ENCODE peak calls at places on chromosomes 13 and 19, in ten cellular contexts. X, D, R, N, P, F, H, T, C and A are unnamed samples.

GRCh38 chr19:30564551-30565011 is 192.4 kb downstream of the ZNF536 start:
- DNase-seq in N (no peak), H (no peak), P (no peak), C (no peak), X (no peak), R (no peak), T (no peak), D (no peak), F (no peak), A (no peak)

GRCh38 chr13:37617162-37617561 is 18.6 kb upstream of the POSTN start:
- DNase-seq in F (no peak), N (peak; percentile 80), T (no peak), D (no peak), X (no peak), R (peak; percentile 88), P (peak; percentile 42), C (no peak), H (peak; percentile 90), A (peak; percentile 91)

GRCh38 chr13:103663996-103664395 is 597.8 kb upstream of the SLC10A2 start:
- DNase-seq in D (no peak), F (no peak), X (no peak), H (no peak), P (peak; percentile 6), N (no peak), C (no peak), R (no peak), T (no peak), A (no peak)

GRCh38 chr13:78806457-78806856 is 147.5 kb upstream of the OBI1 start:
- DNase-seq in H (no peak), F (no peak), X (peak; percentile 1), N (no peak), T (no peak), R (no peak), P (no peak), C (no peak), D (no peak), A (no peak)

GRCh38 chr19:47315125-47315821 is 5.6 kb downstream of the C5AR1 start:
- DNase-seq in X (peak; percentile 98), C (peak; percentile 44), F (no peak), H (peak; percentile 96), R (peak; percentile 97), D (no peak), N (peak; percentile 97), P (peak; percentile 12), T (no peak), A (peak; percentile 44)

GRCh38 chr13:40664100-40665060 is 2.1 kb downstream of the FOXO1 start:
- DNase-seq in R (peak; percentile 55), X (peak; percentile 20), P (no peak), C (peak; percentile 90), N (no peak), D (peak; percentile 59), H (peak; percentile 23), F (peak; percentile 87), T (peak; percentile 92), A (no peak)

GRCh38 chr13:20301391-20302071 is 69.4 kb upstream of the GJB6 start:
- DNase-seq in P (no peak), N (no peak), X (no peak), H (no peak), F (peak; percentile 20), T (peak; percentile 58), R (peak; percentile 5), C (no peak), D (peak; percentile 57), A (no peak)

GRCh38 chr13:74187564-74187963 is 53.4 kb upstream of the KLF12 start:
- DNase-seq in X (peak; percentile 25), T (peak; percentile 62), F (no peak), H (peak; percentile 49), N (peak; percentile 42), C (no peak), R (no peak), D (no peak), P (no peak), A (no peak)

GRCh38 chr13:27171244-27171829 is at the start of gene USP12:
- DNase-seq in F (peak; percentile 43), R (no peak), C (peak; percentile 32), X (no peak), N (peak; percentile 22), P (no peak), H (no peak), D (peak; percentile 76), T (no peak), A (no peak)

GRCh38 chr13:34034411-34034810 is 216.5 kb downstream of the RFC3 start:
- DNase-seq in T (no peak), C (no peak), H (no peak), X (no peak), P (no peak), R (no peak), D (no peak), F (no peak), N (no peak), A (no peak)

GRCh38 chr19:18606281-18607221 is at the start of gene CRLF1:
- DNase-seq in R (no peak), P (no peak), N (no peak), X (no peak), F (no peak), H (no peak), C (no peak), D (no peak), T (peak; percentile 45), A (no peak)

GRCh38 chr19:18603958-18604819 is 2.4 kb downstream of the CRLF1 start:
- DNase-seq in D (peak; percentile 62), T (no peak), X (no peak), P (no peak), H (no peak), N (no peak), F (no peak), C (no peak), R (no peak), A (no peak)

GRCh38 chr19:18604820-18605159 is 1.8 kb downstream of the CRLF1 start:
- DNase-seq in D (no peak), N (no peak), R (no peak), C (no peak), P (no peak), H (no peak), X (no peak), F (no peak), T (no peak), A (no peak)

GRCh38 chr19:18605196-18605545 is 1.4 kb downstream of the CRLF1 start:
- DNase-seq in X (no peak), H (no peak), R (no peak), P (no peak), T (no peak), D (no peak), F (no peak), C (no peak), N (no peak), A (no peak)

DNA sequence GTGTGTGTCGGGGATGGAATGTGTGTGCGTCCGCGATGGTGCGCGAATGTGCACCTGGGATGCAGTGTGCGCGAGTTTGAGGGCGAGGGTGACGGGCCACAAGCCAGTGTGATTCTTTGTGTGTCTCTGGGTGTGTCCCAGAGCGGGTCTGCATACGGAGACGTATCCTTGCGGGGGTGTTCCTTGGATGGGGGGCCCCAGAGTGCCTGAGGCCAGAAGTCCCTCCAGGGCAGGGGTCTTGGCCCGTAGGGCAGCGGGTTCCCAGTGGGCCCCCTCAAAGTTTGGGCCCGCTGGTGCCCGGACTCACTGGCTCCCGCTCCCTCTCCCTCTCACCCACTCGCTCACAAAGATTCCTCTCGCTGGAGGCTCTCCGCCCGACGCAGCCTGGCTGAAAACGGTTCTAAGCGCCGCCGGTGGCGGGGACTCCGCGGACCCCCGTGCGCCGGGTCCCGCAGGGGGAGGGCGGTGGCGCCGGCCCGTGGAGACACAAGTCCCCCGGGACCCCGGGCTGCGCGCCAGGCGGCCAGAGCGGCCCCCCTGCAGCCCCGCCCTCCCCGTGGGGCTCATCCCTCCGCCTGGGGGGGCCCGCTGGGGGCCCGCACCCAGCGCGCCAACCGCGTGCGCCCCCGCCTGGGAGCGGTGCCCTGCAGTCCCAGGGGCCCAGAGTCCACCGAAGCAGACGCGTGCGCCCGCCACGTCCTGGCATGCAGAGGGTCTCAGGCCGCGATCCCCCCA is 886 bp downstream of the CRLF1 start:
- DNase-seq in N (no peak), X (no peak), C (no peak), T (no peak), P (no peak), R (no peak), H (no peak), F (no peak), D (no peak), A (no peak)
- H3K4me3 ChIP-seq in N (no peak overlapping the region), X (peak overlapping the region; percentile 39), C (peak overlapping the region; percentile 32), T (peak overlapping the region; percentile 50), P (no peak overlapping the region), R (no peak overlapping the region), H (peak overlapping the region; percentile 32), F (no peak overlapping the region), D (no peak overlapping the region), A (no peak overlapping the region)

GRCh38 chr19:16067205-16067938 is 8.9 kb upstream of the TPM4 start:
- DNase-seq in F (peak; percentile 55), R (peak; percentile 91), X (no peak), N (peak; percentile 87), C (peak; percentile 82), P (peak; percentile 62), T (peak; percentile 60), H (peak; percentile 83), D (no peak), A (no peak)

GRCh38 chr19:16064209-16064889 is 11.9 kb upstream of the TPM4 start:
- DNase-seq in C (peak; percentile 6), H (no peak), R (no peak), D (no peak), T (no peak), P (no peak), N (no peak), F (no peak), X (no peak), A (no peak)

GRCh38 chr19:16069813-16070365 is 6.4 kb upstream of the TPM4 start:
- DNase-seq in H (no peak), R (no peak), T (no peak), F (no peak), X (no peak), C (peak; percentile 28), P (no peak), D (no peak), N (no peak), A (no peak)

GRCh38 chr19:16068696-16069259 is 7.5 kb upstream of the TPM4 start:
- DNase-seq in T (no peak), R (no peak), N (no peak), X (no peak), F (no peak), C (no peak), H (no peak), D (no peak), P (no peak), A (no peak)

GRCh38 chr19:16066611-16067104 is 9.6 kb upstream of the TPM4 start:
- DNase-seq in R (peak; percentile 80), F (no peak), H (peak; percentile 76), C (peak; percentile 81), T (no peak), D (no peak), P (no peak), X (no peak), N (peak; percentile 76), A (no peak)
- TF ChIP-seq CTCF in R (peak; percentile 27), F (peak; percentile 13), H (peak; percentile 51), C (peak; percentile 36), T (peak; percentile 19), D (peak; percentile 12), P (peak; percentile 1), X (peak; percentile 30), N (peak; percentile 30), A (peak; percentile 13)

GRCh38 chr19:58252102-58252685 is 23.5 kb downstream of the ZNF544 start:
- DNase-seq in D (no peak), N (no peak), T (no peak), H (no peak), P (no peak), X (no peak), C (no peak), F (no peak), R (no peak), A (no peak)
- H3K4me3 ChIP-seq in D (no peak overlapping the region), N (no peak overlapping the region), T (no peak overlapping the region), H (no peak overlapping the region), P (no peak overlapping the region), X (no peak overlapping the region), C (no peak overlapping the region), F (no peak overlapping the region), R (no peak overlapping the region), A (no peak overlapping the region)

GRCh38 chr13:72839831-72840426 is 58.0 kb downstream of the PIBF1 start:
- DNase-seq in X (peak; percentile 31), T (peak; percentile 47), P (peak; percentile 28), D (peak; percentile 51), R (peak; percentile 64), N (peak; percentile 42), F (no peak), C (peak; percentile 79), H (peak; percentile 44), A (no peak)
- TF ChIP-seq CTCF in X (peak; percentile 67), T (peak; percentile 56), P (peak; percentile 72), D (peak; percentile 70), R (peak; percentile 76), N (peak; percentile 59), F (peak; percentile 50), C (peak; percentile 70), H (peak; percentile 84), A (peak; percentile 68)